ENCODE peak calls at places on chromosomes 1 and 21, in nine cellular contexts. One of them, this sample, is unnamed.
A peak's percentile ranks its signal among the peaks of the same experiment; 100 is the strongest.

GRCh38 chr1:52943876-52944275 is 16.8 kb downstream of the SCP2 start:
- DNase-seq in naive thymus-derived CD4-positive, alpha-beta T cell: no peak
- DNase-seq in spleen: no peak
- DNase-seq in fibroblast of lung: no peak
- DNase-seq in sigmoid colon: no peak
- DNase-seq in tibial nerve: no peak
- DNase-seq in cardiac muscle cell: no peak
- DNase-seq in IMR-90: no peak
- DNase-seq in heart right ventricle: no peak
- DNase-seq in this sample: no peak

GRCh38 chr1:168907053-168907452 is 178.0 kb upstream of the DPT start:
- DNase-seq in naive thymus-derived CD4-positive, alpha-beta T cell: no peak
- DNase-seq in fibroblast of lung: no peak
- DNase-seq in tibial nerve: no peak
- DNase-seq in cardiac muscle cell: no peak
- DNase-seq in IMR-90: no peak
- DNase-seq in heart right ventricle: no peak
- DNase-seq in spleen: no peak
- DNase-seq in sigmoid colon: no peak
- DNase-seq in this sample: no peak

GRCh38 chr1:30525631-30525979 is 197.8 kb downstream of the MATN1 start:
- DNase-seq in fibroblast of lung: no peak
- DNase-seq in heart right ventricle: no peak
- DNase-seq in cardiac muscle cell: no peak
- DNase-seq in IMR-90: no peak
- DNase-seq in sigmoid colon: no peak
- DNase-seq in naive thymus-derived CD4-positive, alpha-beta T cell: no peak
- DNase-seq in tibial nerve: no peak
- DNase-seq in spleen: peak; percentile 46
- DNase-seq in this sample: no peak

GRCh38 chr1:205458777-205459566 is 3.1 kb upstream of the BLACAT1 start:
- DNase-seq in heart right ventricle: no peak
- DNase-seq in IMR-90: peak; percentile 58
- DNase-seq in naive thymus-derived CD4-positive, alpha-beta T cell: no peak
- DNase-seq in tibial nerve: no peak
- DNase-seq in fibroblast of lung: peak; percentile 63
- DNase-seq in sigmoid colon: no peak
- DNase-seq in spleen: no peak
- DNase-seq in cardiac muscle cell: peak; percentile 80
- DNase-seq in this sample: no peak

GRCh38 chr1:197680311-197680710 is 95.0 kb downstream of the DENND1B start:
- DNase-seq in IMR-90: peak; percentile 30
- DNase-seq in tibial nerve: no peak
- DNase-seq in spleen: no peak
- DNase-seq in sigmoid colon: no peak
- DNase-seq in naive thymus-derived CD4-positive, alpha-beta T cell: no peak
- DNase-seq in fibroblast of lung: no peak
- DNase-seq in cardiac muscle cell: no peak
- DNase-seq in heart right ventricle: no peak
- DNase-seq in this sample: no peak

GRCh38 chr1:162004441-162004950 is 19.2 kb downstream of the OLFML2B start:
- DNase-seq in tibial nerve: no peak
- DNase-seq in cardiac muscle cell: no peak
- DNase-seq in sigmoid colon: no peak
- DNase-seq in spleen: no peak
- DNase-seq in fibroblast of lung: no peak
- DNase-seq in IMR-90: no peak
- DNase-seq in naive thymus-derived CD4-positive, alpha-beta T cell: no peak
- DNase-seq in heart right ventricle: no peak
- DNase-seq in this sample: no peak

GRCh38 chr1:238562376-238562775 is 671.7 kb upstream of the ZP4 start:
- DNase-seq in sigmoid colon: no peak
- DNase-seq in heart right ventricle: no peak
- DNase-seq in IMR-90: peak; percentile 38
- DNase-seq in cardiac muscle cell: peak; percentile 55
- DNase-seq in naive thymus-derived CD4-positive, alpha-beta T cell: no peak
- DNase-seq in spleen: no peak
- DNase-seq in tibial nerve: no peak
- DNase-seq in fibroblast of lung: peak; percentile 8
- DNase-seq in this sample: no peak

GRCh38 chr1:61135286-61135685 is 52.9 kb downstream of the NFIA start:
- DNase-seq in naive thymus-derived CD4-positive, alpha-beta T cell: no peak
- DNase-seq in cardiac muscle cell: no peak
- DNase-seq in fibroblast of lung: no peak
- DNase-seq in sigmoid colon: no peak
- DNase-seq in heart right ventricle: no peak
- DNase-seq in spleen: no peak
- DNase-seq in tibial nerve: no peak
- DNase-seq in IMR-90: no peak
- DNase-seq in this sample: no peak

GRCh38 chr21:42833439-42833815 is 45.9 kb downstream of the WDR4 start:
- DNase-seq in cardiac muscle cell: no peak
- DNase-seq in naive thymus-derived CD4-positive, alpha-beta T cell: peak; percentile 64
- DNase-seq in fibroblast of lung: peak; percentile 6
- DNase-seq in heart right ventricle: no peak
- DNase-seq in sigmoid colon: no peak
- DNase-seq in spleen: peak; percentile 75
- DNase-seq in IMR-90: peak; percentile 5
- DNase-seq in tibial nerve: no peak
- DNase-seq in this sample: no peak

GRCh38 chr1:161915051-161915503 is 108.6 kb downstream of the OLFML2B start:
- DNase-seq in cardiac muscle cell: no peak
- DNase-seq in IMR-90: peak; percentile 11
- DNase-seq in tibial nerve: no peak
- DNase-seq in naive thymus-derived CD4-positive, alpha-beta T cell: no peak
- DNase-seq in spleen: no peak
- DNase-seq in fibroblast of lung: no peak
- DNase-seq in sigmoid colon: no peak
- DNase-seq in heart right ventricle: no peak
- DNase-seq in this sample: no peak

GRCh38 chr1:39745016-39745670 is 6.5 kb downstream of the PPIE start:
- DNase-seq in sigmoid colon: no peak
- DNase-seq in IMR-90: no peak
- DNase-seq in heart right ventricle: no peak
- DNase-seq in spleen: no peak
- DNase-seq in tibial nerve: no peak
- DNase-seq in cardiac muscle cell: no peak
- DNase-seq in fibroblast of lung: no peak
- DNase-seq in naive thymus-derived CD4-positive, alpha-beta T cell: no peak
- DNase-seq in this sample: no peak
- H3K36me3 ChIP-seq in sigmoid colon: peaks cover 100% of the 10 kb centered on the region
- H3K36me3 ChIP-seq in IMR-90: peaks cover 48% of the 10 kb centered on the region
- H3K36me3 ChIP-seq in heart right ventricle: peaks cover 100% of the 10 kb centered on the region
- H3K36me3 ChIP-seq in spleen: peaks cover 100% of the 10 kb centered on the region
- H3K36me3 ChIP-seq in tibial nerve: peaks cover 3% of the 10 kb centered on the region
- H3K36me3 ChIP-seq in cardiac muscle cell: peaks cover 81% of the 10 kb centered on the region
- H3K36me3 ChIP-seq in fibroblast of lung: peaks cover 9% of the 10 kb centered on the region
- H3K36me3 ChIP-seq in naive thymus-derived CD4-positive, alpha-beta T cell: peaks cover 90% of the 10 kb centered on the region
- H3K36me3 ChIP-seq in this sample: peaks cover 19% of the 10 kb centered on the region

GRCh38 chr1:225537554-225538251 is 109.9 kb upstream of the LBR start:
- DNase-seq in tibial nerve: no peak
- DNase-seq in IMR-90: no peak
- DNase-seq in spleen: no peak
- DNase-seq in naive thymus-derived CD4-positive, alpha-beta T cell: no peak
- DNase-seq in heart right ventricle: no peak
- DNase-seq in cardiac muscle cell: no peak
- DNase-seq in sigmoid colon: no peak
- DNase-seq in fibroblast of lung: no peak
- DNase-seq in this sample: no peak
- H3K4me1 ChIP-seq in tibial nerve: no peaks in the 10 kb centered on the region
- H3K4me1 ChIP-seq in IMR-90: peaks cover 10% of the 10 kb centered on the region
- H3K4me1 ChIP-seq in spleen: no peaks in the 10 kb centered on the region
- H3K4me1 ChIP-seq in naive thymus-derived CD4-positive, alpha-beta T cell: no peaks in the 10 kb centered on the region
- H3K4me1 ChIP-seq in heart right ventricle: peaks cover 3% of the 10 kb centered on the region
- H3K4me1 ChIP-seq in cardiac muscle cell: peaks cover 44% of the 10 kb centered on the region
- H3K4me1 ChIP-seq in sigmoid colon: peaks cover 59% of the 10 kb centered on the region
- H3K4me1 ChIP-seq in fibroblast of lung: no peaks in the 10 kb centered on the region
- H3K4me1 ChIP-seq in this sample: no peaks in the 10 kb centered on the region

GRCh38 chr1:1314237-1314586 is 5.8 kb downstream of the PUSL1 start:
- DNase-seq in spleen: no peak
- DNase-seq in cardiac muscle cell: no peak
- DNase-seq in tibial nerve: no peak
- DNase-seq in sigmoid colon: no peak
- DNase-seq in naive thymus-derived CD4-positive, alpha-beta T cell: no peak
- DNase-seq in heart right ventricle: no peak
- DNase-seq in IMR-90: no peak
- DNase-seq in fibroblast of lung: no peak
- DNase-seq in this sample: no peak
- H3K36me3 ChIP-seq in spleen: peaks cover 94% of the 10 kb centered on the region
- H3K36me3 ChIP-seq in cardiac muscle cell: peaks cover 16% of the 10 kb centered on the region
- H3K36me3 ChIP-seq in tibial nerve: no peaks in the 10 kb centered on the region
- H3K36me3 ChIP-seq in sigmoid colon: peaks cover 67% of the 10 kb centered on the region
- H3K36me3 ChIP-seq in naive thymus-derived CD4-positive, alpha-beta T cell: peaks cover 67% of the 10 kb centered on the region
- H3K36me3 ChIP-seq in heart right ventricle: peaks cover 82% of the 10 kb centered on the region
- H3K36me3 ChIP-seq in IMR-90: peaks cover 67% of the 10 kb centered on the region
- H3K36me3 ChIP-seq in fibroblast of lung: peaks cover 50% of the 10 kb centered on the region
- H3K36me3 ChIP-seq in this sample: no peaks in the 10 kb centered on the region

DNA sequence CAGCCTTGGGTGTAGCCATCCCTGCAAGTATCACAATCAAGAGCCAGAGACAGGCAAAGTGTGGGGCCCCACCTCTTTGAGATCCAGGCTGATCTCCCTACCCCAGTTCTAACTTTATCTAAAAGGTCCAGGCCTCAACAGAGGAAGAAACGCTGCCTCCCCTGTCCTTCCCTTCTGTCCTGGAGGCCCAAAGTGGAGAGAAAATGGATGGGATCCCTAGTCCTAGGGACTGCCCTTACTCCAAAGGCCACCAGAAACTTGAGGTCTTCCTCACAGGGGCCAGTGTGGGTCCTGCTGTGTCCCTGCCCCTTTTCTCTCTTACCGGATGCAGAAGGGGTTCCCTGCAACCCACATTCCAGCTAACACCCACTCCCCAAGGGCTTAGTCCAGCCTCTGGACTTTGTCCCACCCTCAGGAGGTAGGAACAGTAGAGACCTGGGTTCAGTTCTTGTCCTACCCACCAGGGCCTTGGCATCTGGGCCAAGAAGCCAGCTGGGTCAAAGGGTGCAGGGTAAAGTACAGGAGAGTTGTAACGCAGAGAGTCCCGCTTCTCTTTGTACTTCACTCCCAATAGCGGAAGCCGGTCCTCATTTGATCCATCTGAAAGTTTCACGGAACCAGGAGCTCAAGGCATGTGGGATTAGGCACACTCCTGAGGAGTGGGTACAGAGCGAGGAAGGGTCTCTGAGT is 1.9 kb downstream of the HDGF start:
- DNase-seq in sigmoid colon: no peak
- DNase-seq in naive thymus-derived CD4-positive, alpha-beta T cell: no peak
- DNase-seq in IMR-90: no peak
- DNase-seq in cardiac muscle cell: no peak
- DNase-seq in spleen: no peak
- DNase-seq in fibroblast of lung: no peak
- DNase-seq in heart right ventricle: no peak
- DNase-seq in tibial nerve: no peak
- DNase-seq in this sample: peak; percentile 52
- H3K4me1 ChIP-seq in sigmoid colon: peaks cover 58% of the 10 kb centered on the region
- H3K4me1 ChIP-seq in naive thymus-derived CD4-positive, alpha-beta T cell: peaks cover 47% of the 10 kb centered on the region
- H3K4me1 ChIP-seq in IMR-90: peaks cover 35% of the 10 kb centered on the region
- H3K4me1 ChIP-seq in cardiac muscle cell: peaks cover 40% of the 10 kb centered on the region
- H3K4me1 ChIP-seq in spleen: peaks cover 62% of the 10 kb centered on the region
- H3K4me1 ChIP-seq in fibroblast of lung: peaks cover 38% of the 10 kb centered on the region
- H3K4me1 ChIP-seq in heart right ventricle: peaks cover 72% of the 10 kb centered on the region
- H3K4me1 ChIP-seq in tibial nerve: no peaks in the 10 kb centered on the region
- H3K4me1 ChIP-seq in this sample: no peaks in the 10 kb centered on the region

GRCh38 chr21:39232926-39233325 is 49.7 kb upstream of the PSMG1 start:
- DNase-seq in spleen: no peak
- DNase-seq in sigmoid colon: no peak
- DNase-seq in fibroblast of lung: peak; percentile 2
- DNase-seq in heart right ventricle: no peak
- DNase-seq in IMR-90: peak; percentile 20
- DNase-seq in tibial nerve: no peak
- DNase-seq in naive thymus-derived CD4-positive, alpha-beta T cell: no peak
- DNase-seq in cardiac muscle cell: peak; percentile 9
- DNase-seq in this sample: no peak
- H3K36me3 ChIP-seq in spleen: peaks cover 100% of the 10 kb centered on the region
- H3K36me3 ChIP-seq in sigmoid colon: peaks cover 91% of the 10 kb centered on the region
- H3K36me3 ChIP-seq in fibroblast of lung: peaks cover 3% of the 10 kb centered on the region
- H3K36me3 ChIP-seq in heart right ventricle: peaks cover 91% of the 10 kb centered on the region
- H3K36me3 ChIP-seq in IMR-90: peaks cover 32% of the 10 kb centered on the region
- H3K36me3 ChIP-seq in tibial nerve: no peaks in the 10 kb centered on the region
- H3K36me3 ChIP-seq in naive thymus-derived CD4-positive, alpha-beta T cell: peaks cover 90% of the 10 kb centered on the region
- H3K36me3 ChIP-seq in cardiac muscle cell: peaks cover 55% of the 10 kb centered on the region
- H3K36me3 ChIP-seq in this sample: peaks cover 10% of the 10 kb centered on the region

DNA sequence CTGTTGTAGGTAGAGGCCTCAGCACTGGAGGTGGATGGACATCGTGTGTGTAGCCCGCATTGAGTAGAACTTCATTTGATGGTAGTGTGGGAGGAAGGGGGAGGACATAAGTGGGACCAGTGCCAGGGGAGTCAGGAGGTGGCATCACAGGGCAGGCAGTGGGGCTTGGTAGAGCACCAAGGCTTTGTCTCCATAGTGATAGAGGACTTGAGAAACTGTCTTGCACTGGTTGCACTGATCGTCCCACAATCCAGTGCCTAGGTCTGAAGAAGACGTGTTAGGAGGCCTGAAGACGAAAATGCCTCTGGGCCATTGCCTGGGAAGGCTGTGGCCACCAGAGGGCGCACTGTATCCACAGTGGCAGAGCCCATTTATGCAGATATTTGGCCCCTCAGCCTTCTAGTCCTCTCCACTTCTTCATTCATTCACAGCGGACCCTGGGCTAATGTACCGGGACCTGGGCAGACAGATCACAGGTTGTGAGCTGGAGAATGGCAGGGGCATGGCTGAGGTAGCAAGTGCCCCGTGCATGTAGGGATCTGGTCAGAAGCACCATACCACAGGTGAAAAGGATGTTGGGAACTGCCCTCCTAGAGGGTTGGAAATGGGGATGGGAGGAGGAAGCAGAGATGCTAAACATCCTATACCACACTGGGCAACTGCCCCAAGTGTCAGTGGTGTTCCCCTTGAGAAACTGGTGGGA is 95.4 kb downstream of the PIK3R3 start:
- DNase-seq in naive thymus-derived CD4-positive, alpha-beta T cell: peak; percentile 69
- DNase-seq in fibroblast of lung: peak; percentile 83
- DNase-seq in cardiac muscle cell: peak; percentile 91
- DNase-seq in heart right ventricle: peak; percentile 89
- DNase-seq in IMR-90: peak; percentile 77
- DNase-seq in spleen: peak; percentile 95
- DNase-seq in tibial nerve: peak; percentile 85
- DNase-seq in sigmoid colon: peak; percentile 91
- DNase-seq in this sample: peak; percentile 90
- H3K4me1 ChIP-seq in naive thymus-derived CD4-positive, alpha-beta T cell: no peaks in the 10 kb centered on the region
- H3K4me1 ChIP-seq in fibroblast of lung: peaks cover 1% of the 10 kb centered on the region
- H3K4me1 ChIP-seq in cardiac muscle cell: no peaks in the 10 kb centered on the region
- H3K4me1 ChIP-seq in heart right ventricle: peaks cover 52% of the 10 kb centered on the region
- H3K4me1 ChIP-seq in IMR-90: peaks cover 5% of the 10 kb centered on the region
- H3K4me1 ChIP-seq in spleen: peaks cover 8% of the 10 kb centered on the region
- H3K4me1 ChIP-seq in tibial nerve: no peaks in the 10 kb centered on the region
- H3K4me1 ChIP-seq in sigmoid colon: peaks cover 3% of the 10 kb centered on the region
- H3K4me1 ChIP-seq in this sample: no peaks in the 10 kb centered on the region

This sample was measured in aorta.